ENCODE peak calls at places on chromosomes 6 and 20, in eight cellular contexts. L is A549, N is SK-N-SH, Y is HCT116, F is HepG2, G is K562, A is GM12878, T is H1. O is an unnamed sample.

GRCh38 chr20:56422131-56422823 is 10.2 kb downstream of the CASS4 start:
- DNase-seq in L (peak; percentile 24), N (no peak), Y (peak; percentile 38), F (peak; percentile 81), G (peak; percentile 41), A (no peak), T (no peak), O (peak; percentile 88)

GRCh38 chr6:72865467-72865866 is 243.6 kb downstream of the KCNQ5 start:
- DNase-seq in L (no peak), N (no peak), Y (no peak), F (no peak), G (no peak), A (no peak), T (no peak), O (peak; percentile 37)

GRCh38 chr6:122730775-122731386 is 48.6 kb upstream of the FABP7 start:
- DNase-seq in L (no peak), N (peak; percentile 20), Y (no peak), F (peak; percentile 41), G (peak; percentile 31), A (no peak), T (no peak), O (peak; percentile 54)

GRCh38 chr6:14863896-14864850 is 381.7 kb upstream of the JARID2 start:
- DNase-seq in L (no peak), N (no peak), Y (no peak), F (no peak), G (peak; percentile 43), A (no peak), T (no peak), O (no peak)

GRCh38 chr6:108736832-108737231 is 111.4 kb upstream of the ARMC2 start:
- DNase-seq in L (peak; percentile 26), N (no peak), Y (peak; percentile 78), F (peak; percentile 27), G (no peak), A (no peak), T (no peak), O (peak; percentile 92)

GRCh38 chr6:139187489-139187888 is 52.6 kb downstream of the HECA start:
- DNase-seq in L (no peak), N (peak; percentile 10), Y (no peak), F (no peak), G (no peak), A (no peak), T (no peak), O (no peak)

GRCh38 chr6:158660331-158660730 is 10.5 kb downstream of the SYTL3 start:
- DNase-seq in L (peak; percentile 54), N (peak; percentile 55), Y (no peak), F (no peak), G (peak; percentile 60), A (no peak), T (peak; percentile 61), O (no peak)

GRCh38 chr6:144408151-144408550 is 123.0 kb downstream of the UTRN start:
- DNase-seq in L (no peak), N (no peak), Y (no peak), F (no peak), G (no peak), A (no peak), T (no peak), O (peak; percentile 18)

GRCh38 chr20:21396921-21397340 is 395 bp downstream of the NKX2-4 start:
- DNase-seq in L (no peak), N (peak; percentile 65), Y (no peak), F (no peak), G (no peak), A (no peak), T (peak; percentile 70), O (no peak)

GRCh38 chr6:161748535-161749386 is 474.9 kb upstream of the AGPAT4 start:
- DNase-seq in L (peak; percentile 15), N (peak; percentile 39), Y (peak; percentile 33), F (peak; percentile 28), G (peak; percentile 59), A (no peak), T (peak; percentile 94), O (no peak)

GRCh38 chr6:55734256-55734655 is 141.1 kb downstream of the BMP5 start:
- DNase-seq in L (no peak), N (no peak), Y (no peak), F (no peak), G (no peak), A (no peak), T (no peak), O (no peak)

GRCh38 chr6:55726144-55726543 is 147.2 kb upstream of the HMGCLL1 start:
- DNase-seq in L (no peak), N (no peak), Y (no peak), F (no peak), G (no peak), A (no peak), T (no peak), O (no peak)

DNA sequence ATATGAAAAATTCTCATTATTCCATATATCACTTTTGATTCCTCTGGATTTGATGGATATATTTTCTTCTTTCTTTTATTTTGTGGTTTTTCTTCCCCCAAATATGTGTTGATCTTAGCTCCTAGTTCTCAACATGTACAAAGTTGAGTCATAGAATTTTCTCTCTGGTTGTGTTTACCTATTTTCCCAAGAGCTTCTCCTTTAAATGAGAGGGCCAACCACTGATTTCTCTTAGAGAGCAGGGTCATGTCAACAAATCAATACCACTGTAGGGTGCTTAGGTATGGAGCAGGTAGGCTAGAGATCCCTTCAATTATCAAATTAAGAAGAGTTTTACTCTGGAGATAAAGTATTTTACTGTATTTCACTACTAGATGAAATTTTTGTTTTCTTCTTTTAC is 145.7 kb downstream of the BMP5 start:
- DNase-seq in L (no peak), N (no peak), Y (no peak), F (no peak), G (no peak), A (no peak), T (no peak), O (peak; percentile 19)
- TF ChIP-seq RAD21 in L (no peak), N (no peak), Y (no peak), F (no peak), G (no peak), A (no peak), T (no peak), O (no peak)

GRCh38 chr20:52683761-52684160 is 288.4 kb upstream of the TSHZ2 start:
- DNase-seq in L (no peak), N (no peak), Y (no peak), F (no peak), G (no peak), A (no peak), T (no peak), O (no peak)

GRCh38 chr20:52684176-52684575 is 288.0 kb upstream of the TSHZ2 start:
- DNase-seq in L (no peak), N (no peak), Y (no peak), F (no peak), G (no peak), A (no peak), T (no peak), O (no peak)

GRCh38 chr20:52681288-52681687 is 290.9 kb upstream of the TSHZ2 start:
- DNase-seq in L (no peak), N (no peak), Y (no peak), F (no peak), G (no peak), A (no peak), T (no peak), O (no peak)

GRCh38 chr20:52682271-52682670 is 289.9 kb upstream of the TSHZ2 start:
- DNase-seq in L (no peak), N (no peak), Y (no peak), F (no peak), G (no peak), A (no peak), T (no peak), O (no peak)

DNA sequence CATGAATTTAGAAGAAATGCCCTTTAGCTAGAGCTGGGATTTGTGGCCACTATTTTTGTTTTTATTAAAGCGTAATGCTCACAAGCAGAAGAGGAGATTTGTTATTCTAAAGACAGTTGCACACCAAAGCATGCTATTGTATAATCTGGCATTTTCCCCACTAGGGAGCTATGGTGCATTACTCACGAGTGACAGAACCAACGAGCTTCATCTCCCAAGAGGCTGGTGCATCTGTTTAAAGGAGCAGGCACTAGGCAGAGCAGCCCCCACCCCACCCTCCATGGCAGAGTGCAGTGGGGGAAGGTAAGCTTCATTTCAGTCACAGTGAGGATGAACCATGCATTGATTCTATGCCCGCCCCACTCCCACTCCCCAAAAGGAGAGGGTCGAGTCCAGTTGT is 287.2 kb upstream of the TSHZ2 start:
- DNase-seq in L (no peak), N (no peak), Y (no peak), F (no peak), G (no peak), A (no peak), T (no peak), O (no peak)
- TF ChIP-seq RAD21 in L (no peak), N (no peak), Y (no peak), F (no peak), G (no peak), A (no peak), T (no peak), O (no peak)

GRCh38 chr6:136470044-136470443 is 80.2 kb downstream of the MAP7 start:
- DNase-seq in L (no peak), N (no peak), Y (no peak), F (no peak), G (no peak), A (no peak), T (no peak), O (no peak)

GRCh38 chr6:136468711-136469110 is 81.5 kb downstream of the MAP7 start:
- DNase-seq in L (no peak), N (no peak), Y (no peak), F (no peak), G (no peak), A (no peak), T (no peak), O (no peak)

GRCh38 chr6:136471922-136472321 is 78.3 kb downstream of the MAP7 start:
- DNase-seq in L (no peak), N (no peak), Y (no peak), F (no peak), G (no peak), A (no peak), T (no peak), O (no peak)

GRCh38 chr6:136469154-136469553 is 81.1 kb downstream of the MAP7 start:
- DNase-seq in L (no peak), N (no peak), Y (no peak), F (no peak), G (no peak), A (no peak), T (no peak), O (no peak)

DNA sequence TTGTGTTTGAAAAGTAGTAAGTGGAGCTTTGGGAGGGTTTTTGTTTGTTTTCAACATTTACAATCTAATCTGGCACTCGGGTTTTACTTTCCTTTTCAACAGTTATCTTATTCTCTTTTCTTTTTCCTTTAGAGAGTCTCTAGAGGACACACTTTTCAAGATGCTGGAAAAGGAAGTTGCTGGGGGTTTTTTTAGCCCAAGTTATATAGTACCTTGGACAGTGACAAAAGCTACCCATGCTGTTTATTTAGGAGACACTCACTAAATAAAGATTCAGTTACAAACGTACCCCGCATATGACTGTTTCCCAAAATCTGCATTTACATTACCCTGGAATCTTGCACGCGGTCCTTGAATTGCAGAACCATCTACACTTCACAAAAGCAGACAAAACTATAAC is 78.8 kb downstream of the MAP7 start:
- DNase-seq in L (no peak), N (no peak), Y (no peak), F (no peak), G (no peak), A (no peak), T (no peak), O (peak; percentile 1)
- TF ChIP-seq RAD21 in L (no peak), N (no peak), Y (no peak), F (no peak), G (no peak), A (no peak), T (no peak), O (no peak)

DNA sequence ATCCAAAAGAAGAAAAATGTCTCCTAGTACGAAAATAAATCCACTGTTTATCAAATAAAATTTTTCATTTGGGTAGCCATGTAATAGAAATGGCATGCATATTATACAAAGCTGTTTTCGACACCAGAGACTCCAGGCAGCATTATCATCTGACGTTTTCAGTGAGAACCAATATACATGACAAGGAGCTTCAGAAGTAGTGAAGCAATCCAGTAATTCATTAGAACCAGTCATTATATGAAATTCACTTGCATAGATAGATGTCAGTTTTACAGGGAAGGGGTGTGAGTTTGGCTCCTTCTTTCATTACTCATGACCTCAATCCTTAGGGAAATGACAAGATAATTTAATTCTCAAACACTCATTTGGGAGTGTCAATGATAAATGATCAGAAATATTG is 14.7 kb downstream of the HTR1B start:
- DNase-seq in L (no peak), N (no peak), Y (no peak), F (no peak), G (no peak), A (no peak), T (no peak), O (peak; percentile 20)
- TF ChIP-seq RAD21 in L (no peak), N (no peak), Y (no peak), F (no peak), G (no peak), A (no peak), T (no peak), O (no peak)